ENCODE peak calls at places on chromosomes 7 and 10, in nine cellular contexts. One of them, this sample, is unnamed.

GRCh38 chr7:140673063-140673769 is 471 bp downstream of the ADCK2 start:
- DNase-seq in transverse colon: peak
- DNase-seq in A549: peak
- DNase-seq in right lobe of liver: peak
- DNase-seq in tibial nerve: no peak
- DNase-seq in IMR-90: no peak
- DNase-seq in breast epithelium: peak
- DNase-seq in lower leg skin: peak
- DNase-seq in uterus: peak
- DNase-seq in this sample: peak

GRCh38 chr10:7193369-7193768 is 217.5 kb downstream of the SFMBT2 start:
- DNase-seq in transverse colon: no peak
- DNase-seq in A549: no peak
- DNase-seq in right lobe of liver: peak
- DNase-seq in breast epithelium: no peak
- DNase-seq in uterus: no peak
- DNase-seq in IMR-90: no peak
- DNase-seq in lower leg skin: no peak
- DNase-seq in tibial nerve: no peak
- DNase-seq in this sample: no peak

GRCh38 chr7:36597099-36597773 is 127.1 kb downstream of the AOAH start:
- DNase-seq in IMR-90: no peak
- DNase-seq in A549: no peak
- DNase-seq in tibial nerve: no peak
- DNase-seq in transverse colon: no peak
- DNase-seq in uterus: no peak
- DNase-seq in lower leg skin: no peak
- DNase-seq in breast epithelium: no peak
- DNase-seq in right lobe of liver: no peak
- DNase-seq in this sample: no peak

GRCh38 chr7:138608292-138608691 is 92.9 kb downstream of the SVOPL start:
- DNase-seq in lower leg skin: no peak
- DNase-seq in right lobe of liver: no peak
- DNase-seq in tibial nerve: no peak
- DNase-seq in transverse colon: no peak
- DNase-seq in breast epithelium: no peak
- DNase-seq in IMR-90: peak
- DNase-seq in uterus: no peak
- DNase-seq in A549: no peak
- DNase-seq in this sample: no peak

GRCh38 chr10:86357041-86357440 is 9.6 kb downstream of the GRID1 start:
- DNase-seq in uterus: no peak
- DNase-seq in tibial nerve: no peak
- DNase-seq in IMR-90: no peak
- DNase-seq in breast epithelium: no peak
- DNase-seq in lower leg skin: no peak
- DNase-seq in right lobe of liver: no peak
- DNase-seq in transverse colon: no peak
- DNase-seq in A549: no peak
- DNase-seq in this sample: no peak

GRCh38 chr10:51918921-51919325 is 219.5 kb upstream of the CSTF2T start:
- DNase-seq in lower leg skin: no peak
- DNase-seq in transverse colon: no peak
- DNase-seq in tibial nerve: no peak
- DNase-seq in breast epithelium: no peak
- DNase-seq in A549: no peak
- DNase-seq in right lobe of liver: no peak
- DNase-seq in uterus: no peak
- DNase-seq in IMR-90: no peak
- DNase-seq in this sample: no peak

GRCh38 chr10:47372726-47373125 is 11.4 kb downstream of the ZNF488 start:
- DNase-seq in A549: no peak
- DNase-seq in transverse colon: no peak
- DNase-seq in breast epithelium: peak
- DNase-seq in right lobe of liver: peak
- DNase-seq in uterus: peak
- DNase-seq in tibial nerve: no peak
- DNase-seq in IMR-90: no peak
- DNase-seq in lower leg skin: peak
- DNase-seq in this sample: peak

GRCh38 chr7:81499262-81500116 is 270.4 kb downstream of the HGF start:
- DNase-seq in A549: peak
- DNase-seq in breast epithelium: no peak
- DNase-seq in IMR-90: peak
- DNase-seq in tibial nerve: peak
- DNase-seq in right lobe of liver: no peak
- DNase-seq in uterus: peak
- DNase-seq in transverse colon: no peak
- DNase-seq in lower leg skin: no peak
- DNase-seq in this sample: no peak

GRCh38 chr7:74246497-74246896 is 7.7 kb downstream of the RFC2 start:
- DNase-seq in lower leg skin: no peak
- DNase-seq in breast epithelium: no peak
- DNase-seq in tibial nerve: no peak
- DNase-seq in uterus: no peak
- DNase-seq in right lobe of liver: no peak
- DNase-seq in transverse colon: no peak
- DNase-seq in A549: no peak
- DNase-seq in IMR-90: no peak
- DNase-seq in this sample: no peak

GRCh38 chr10:125479059-125479458 is 203.9 kb downstream of the TEX36 start:
- DNase-seq in right lobe of liver: no peak
- DNase-seq in A549: no peak
- DNase-seq in lower leg skin: no peak
- DNase-seq in transverse colon: no peak
- DNase-seq in tibial nerve: no peak
- DNase-seq in IMR-90: peak
- DNase-seq in breast epithelium: no peak
- DNase-seq in uterus: no peak
- DNase-seq in this sample: no peak

GRCh38 chr10:5890519-5890878 is 456 bp downstream of the FBH1 start:
- DNase-seq in transverse colon: peak
- DNase-seq in IMR-90: no peak
- DNase-seq in lower leg skin: no peak
- DNase-seq in right lobe of liver: peak
- DNase-seq in A549: peak
- DNase-seq in breast epithelium: no peak
- DNase-seq in tibial nerve: no peak
- DNase-seq in uterus: no peak
- DNase-seq in this sample: peak

GRCh38 chr7:128154519-128154918 is 86.6 kb upstream of the LEP start:
- DNase-seq in transverse colon: no peak
- DNase-seq in breast epithelium: no peak
- DNase-seq in right lobe of liver: no peak
- DNase-seq in IMR-90: no peak
- DNase-seq in A549: no peak
- DNase-seq in uterus: no peak
- DNase-seq in tibial nerve: no peak
- DNase-seq in lower leg skin: no peak
- DNase-seq in this sample: no peak
- TF ChIP-seq CTCF in transverse colon: no peak
- TF ChIP-seq CTCF in breast epithelium: no peak
- TF ChIP-seq CTCF in right lobe of liver: no peak
- TF ChIP-seq CTCF in IMR-90: no peak
- TF ChIP-seq CTCF in A549: no peak
- TF ChIP-seq CTCF in uterus: no peak
- TF ChIP-seq CTCF in tibial nerve: no peak
- TF ChIP-seq CTCF in lower leg skin: no peak
- TF ChIP-seq CTCF in this sample: no peak

DNA sequence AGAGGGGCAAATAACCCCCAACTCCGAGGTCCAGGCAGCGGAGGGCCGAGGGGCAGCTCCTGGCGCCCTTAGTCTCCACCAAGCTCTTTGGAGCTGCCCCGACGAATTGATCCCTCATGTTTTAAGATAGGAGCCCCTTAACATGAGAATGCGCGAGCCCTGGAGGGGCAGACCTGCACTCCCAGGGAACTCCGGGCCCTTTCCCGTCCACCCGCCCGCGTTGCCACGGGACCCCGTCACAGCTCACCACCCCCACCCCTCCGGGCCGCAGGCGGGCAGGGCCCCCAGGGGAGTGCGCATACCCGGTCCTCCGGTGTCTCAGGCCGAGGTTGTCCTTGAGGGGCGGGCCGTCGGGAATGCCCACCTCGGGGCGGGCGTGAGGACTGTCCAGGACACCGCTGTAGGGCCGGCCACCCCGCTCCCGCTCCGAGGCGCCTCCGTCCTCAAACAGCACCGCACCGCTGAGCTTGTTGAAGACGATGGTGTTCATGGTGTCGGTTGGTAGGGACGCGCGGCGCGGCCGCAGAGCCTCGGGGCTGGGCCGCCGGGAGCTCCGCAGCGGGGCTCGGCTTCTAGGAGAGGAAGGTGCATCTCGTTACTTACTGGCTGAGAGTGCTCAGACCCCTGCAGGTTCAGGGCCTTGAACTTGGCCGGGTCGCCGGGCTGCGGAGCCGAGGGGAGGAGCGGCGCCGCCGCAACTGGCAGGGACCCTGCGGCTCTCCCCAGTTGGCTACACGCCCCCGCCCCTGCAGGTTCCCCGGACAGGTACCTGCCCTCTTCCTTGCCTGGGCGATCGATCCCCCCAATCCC is 2.5 kb downstream of the MKX start:
- DNase-seq in IMR-90: no peak
- DNase-seq in uterus: peak
- DNase-seq in A549: no peak
- DNase-seq in right lobe of liver: peak
- DNase-seq in lower leg skin: no peak
- DNase-seq in breast epithelium: no peak
- DNase-seq in transverse colon: peak
- DNase-seq in tibial nerve: no peak
- DNase-seq in this sample: peak
- TF ChIP-seq POLR2A in IMR-90: no peak
- TF ChIP-seq POLR2A in uterus: no peak
- TF ChIP-seq POLR2A in A549: no peak
- TF ChIP-seq POLR2A in right lobe of liver: no peak
- TF ChIP-seq POLR2A in lower leg skin: no peak
- TF ChIP-seq POLR2A in breast epithelium: no peak
- TF ChIP-seq POLR2A in transverse colon: no peak
- TF ChIP-seq POLR2A in tibial nerve: no peak
- TF ChIP-seq POLR2A in this sample: no peak

DNA sequence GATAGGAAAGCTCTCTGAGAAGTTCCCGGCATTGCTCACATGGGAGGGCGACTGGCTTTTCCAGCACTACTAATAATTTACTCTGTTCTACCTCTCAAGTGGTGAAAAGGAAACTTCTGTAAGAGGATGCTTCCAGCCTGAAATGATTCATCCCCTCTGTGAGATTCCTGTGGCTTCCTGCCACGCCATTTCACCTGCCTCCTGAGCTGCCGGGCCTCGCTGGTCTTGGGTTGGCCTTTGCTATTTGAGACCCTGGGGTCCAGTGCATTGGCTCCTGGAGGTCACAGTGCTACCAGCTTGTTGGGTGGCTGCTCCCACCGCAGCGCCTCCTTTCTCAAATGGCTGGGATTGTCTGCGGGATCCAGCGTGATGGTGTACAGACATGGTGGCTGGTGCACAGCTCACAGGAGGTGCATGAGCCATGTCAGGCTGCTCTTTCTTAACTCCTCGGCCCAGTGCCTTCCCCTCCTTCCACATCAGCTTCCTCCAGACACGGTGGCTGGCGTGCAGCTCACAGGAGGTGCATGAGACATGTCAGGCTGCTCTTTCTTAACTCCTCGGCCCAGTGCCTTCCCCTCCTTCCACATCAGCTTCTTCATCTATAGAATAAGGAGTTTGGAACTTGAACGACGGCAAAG is 42.9 kb upstream of the PCBD1 start:
- DNase-seq in A549: no peak
- DNase-seq in lower leg skin: no peak
- DNase-seq in IMR-90: peak
- DNase-seq in uterus: peak
- DNase-seq in tibial nerve: no peak
- DNase-seq in right lobe of liver: no peak
- DNase-seq in breast epithelium: no peak
- DNase-seq in transverse colon: no peak
- DNase-seq in this sample: no peak
- TF ChIP-seq CTCF in A549: no peak
- TF ChIP-seq CTCF in lower leg skin: no peak
- TF ChIP-seq CTCF in IMR-90: no peak
- TF ChIP-seq CTCF in uterus: no peak
- TF ChIP-seq CTCF in tibial nerve: no peak
- TF ChIP-seq CTCF in right lobe of liver: no peak
- TF ChIP-seq CTCF in breast epithelium: no peak
- TF ChIP-seq CTCF in transverse colon: no peak
- TF ChIP-seq CTCF in this sample: no peak

DNA sequence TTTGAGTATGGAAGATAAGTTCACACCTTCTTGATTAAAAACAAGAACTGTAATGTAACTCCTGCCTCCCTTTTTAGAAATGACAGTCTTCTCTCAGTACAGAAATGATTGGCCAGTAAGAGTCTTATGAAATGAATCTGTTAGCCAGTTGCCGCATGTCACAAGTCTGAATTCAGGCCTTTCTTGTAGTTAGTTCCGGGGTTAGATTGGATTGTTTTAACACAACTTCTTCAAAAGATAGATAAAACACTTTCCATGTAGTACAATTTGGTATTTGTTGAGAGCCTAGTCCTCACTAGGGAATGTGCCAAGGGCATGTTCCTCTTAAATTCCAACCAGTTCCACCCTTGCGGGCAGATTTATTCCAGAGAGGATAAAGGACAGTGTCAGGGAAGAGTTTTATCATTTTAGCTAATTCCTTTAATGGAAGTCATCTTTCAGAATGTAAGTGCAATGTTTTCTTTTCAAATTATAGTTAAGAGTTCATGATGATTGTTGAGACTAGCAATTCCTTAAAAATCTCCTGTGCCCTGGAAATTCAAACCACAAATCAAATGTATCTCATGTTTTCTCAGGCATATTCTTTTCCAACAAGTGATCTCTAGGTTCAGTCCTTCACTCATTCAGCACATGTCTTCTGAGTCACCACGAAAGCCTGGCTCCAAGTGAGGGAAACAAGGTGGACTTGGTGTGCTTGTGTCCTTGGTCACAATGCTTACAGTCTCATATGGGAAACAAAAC is 4.1 kb downstream of the FHIP2A start:
- DNase-seq in lower leg skin: peak
- DNase-seq in tibial nerve: no peak
- DNase-seq in A549: no peak
- DNase-seq in breast epithelium: no peak
- DNase-seq in IMR-90: peak
- DNase-seq in uterus: no peak
- DNase-seq in transverse colon: no peak
- DNase-seq in right lobe of liver: no peak
- DNase-seq in this sample: no peak
- TF ChIP-seq POLR2A in lower leg skin: no peak
- TF ChIP-seq POLR2A in tibial nerve: no peak
- TF ChIP-seq POLR2A in A549: no peak
- TF ChIP-seq POLR2A in breast epithelium: no peak
- TF ChIP-seq POLR2A in IMR-90: no peak
- TF ChIP-seq POLR2A in uterus: no peak
- TF ChIP-seq POLR2A in transverse colon: no peak
- TF ChIP-seq POLR2A in right lobe of liver: no peak
- TF ChIP-seq POLR2A in this sample: no peak

DNA sequence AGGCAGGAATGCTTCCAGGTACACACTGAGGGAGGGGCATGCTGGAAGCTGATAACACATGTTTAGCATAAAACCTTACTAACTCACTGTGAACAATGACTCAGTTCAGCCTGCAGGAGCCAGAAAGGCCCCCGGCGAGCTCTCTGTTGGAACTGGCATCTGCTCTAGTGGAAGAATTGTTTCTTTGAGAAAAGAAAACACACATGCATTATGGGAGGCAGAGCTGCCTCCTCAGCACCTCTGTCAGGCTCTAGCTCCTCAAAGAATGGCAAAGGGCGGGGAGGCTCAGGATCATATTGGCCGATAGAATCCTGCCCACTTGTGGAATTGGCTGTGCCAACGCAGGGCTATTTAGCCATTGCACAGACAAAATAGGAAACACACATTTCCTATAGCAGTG is 338.3 kb downstream of the CXCL12 start:
- DNase-seq in right lobe of liver: no peak
- DNase-seq in breast epithelium: no peak
- DNase-seq in A549: no peak
- DNase-seq in tibial nerve: no peak
- DNase-seq in IMR-90: peak
- DNase-seq in uterus: no peak
- DNase-seq in transverse colon: no peak
- DNase-seq in lower leg skin: peak
- DNase-seq in this sample: no peak
- TF ChIP-seq CTCF in right lobe of liver: no peak
- TF ChIP-seq CTCF in breast epithelium: peak
- TF ChIP-seq CTCF in A549: no peak
- TF ChIP-seq CTCF in tibial nerve: no peak
- TF ChIP-seq CTCF in IMR-90: no peak
- TF ChIP-seq CTCF in uterus: no peak
- TF ChIP-seq CTCF in transverse colon: no peak
- TF ChIP-seq CTCF in lower leg skin: no peak
- TF ChIP-seq CTCF in this sample: no peak

This sample was measured in suprapubic skin.